ENCODE peak calls at places on chromosomes 3 and 15, in eight cellular contexts. E is RPMI8226; S is left ventricle myocardium inferior; R is fibroblast of mammary gland; C is GM18507; H is GM13976; G is iris pigment epithelial cell; P is activated T-helper 9 cell treated with anti-CD3 and anti-CD28 coated beads, Interleukin-2, amount 50 U/mL, for 16 hours. A is an unnamed sample.

GRCh38 chr3:7280318-7280717 is 419.4 kb downstream of the GRM7 start:
- DNase-seq in H (no peak), R (no peak), G (no peak), S (no peak), C (no peak), P (no peak), E (no peak), A (no peak)

GRCh38 chr3:100521439-100521845 is 29.0 kb downstream of the TMEM45A start:
- DNase-seq in G (no peak), C (no peak), H (no peak), S (no peak), E (no peak), R (no peak), P (no peak), A (no peak)

GRCh38 chr3:107684431-107684925 is 161.7 kb downstream of the BBX start:
- DNase-seq in E (no peak), C (no peak), G (peak; percentile 39), R (no peak), H (no peak), S (no peak), P (no peak), A (no peak)

GRCh38 chr15:44468713-44469385 is 41.4 kb downstream of the CTDSPL2 start:
- DNase-seq in G (peak; percentile 79), H (no peak), R (peak; percentile 82), S (no peak), P (no peak), C (no peak), E (no peak), A (no peak)

GRCh38 chr3:167735233-167736107 is at the start of gene SERPINI1:
- DNase-seq in E (peak; percentile 98), P (peak; percentile 63), R (peak; percentile 88), S (peak; percentile 87), H (peak; percentile 69), C (peak; percentile 38), G (peak; percentile 90), A (peak; percentile 19)

GRCh38 chr15:59814409-59814808 is 125.3 kb upstream of the BNIP2 start:
- DNase-seq in H (no peak), P (no peak), S (no peak), C (no peak), E (no peak), G (no peak), R (no peak), A (no peak)

GRCh38 chr15:34203936-34204335 is 6.0 kb downstream of the KATNBL1 start:
- DNase-seq in R (no peak), G (no peak), H (no peak), E (no peak), P (no peak), C (no peak), S (no peak), A (no peak)

GRCh38 chr15:31606261-31606669 is 279.6 kb downstream of the KLF13 start:
- DNase-seq in R (peak; percentile 64), E (no peak), H (no peak), G (peak; percentile 8), C (no peak), S (no peak), P (no peak), A (no peak)

GRCh38 chr3:171462224-171462623 is 2.0 kb upstream of the TNIK start:
- DNase-seq in R (no peak), H (peak; percentile 56), E (no peak), G (no peak), C (no peak), P (no peak), S (no peak), A (no peak)

GRCh38 chr3:50885491-50885890 is 210.8 kb downstream of the DOCK3 start:
- DNase-seq in P (no peak), H (no peak), S (no peak), C (no peak), R (no peak), E (no peak), G (no peak), A (no peak)

GRCh38 chr3:196486263-196486662 is 17.3 kb downstream of the RNF168 start:
- DNase-seq in R (peak; percentile 8), H (no peak), C (no peak), P (no peak), S (no peak), G (no peak), E (no peak), A (no peak)

GRCh38 chr3:157094751-157095480 is 65.0 kb downstream of the CCNL1 start:
- DNase-seq in H (no peak), R (no peak), S (no peak), P (no peak), G (peak; percentile 65), C (no peak), E (no peak), A (no peak)

GRCh38 chr15:49242820-49243219 is 72.8 kb downstream of the GALK2 start:
- DNase-seq in E (no peak), R (peak; percentile 93), G (peak; percentile 93), H (no peak), C (no peak), S (no peak), P (no peak), A (no peak)

GRCh38 chr3:116314476-116314875 is 130.8 kb downstream of the LSAMP start:
- DNase-seq in E (no peak), H (no peak), S (no peak), R (no peak), C (no peak), G (no peak), P (no peak), A (no peak)

GRCh38 chr3:10774129-10774670 is 41.8 kb upstream of the SLC6A11 start:
- DNase-seq in G (no peak), S (no peak), R (no peak), H (no peak), P (no peak), E (no peak), C (no peak), A (no peak)

GRCh38 chr15:70775160-70775559 is 11.8 kb upstream of the UACA start:
- DNase-seq in R (peak; percentile 91), C (no peak), G (peak; percentile 87), S (no peak), E (no peak), P (no peak), H (no peak), A (no peak)

GRCh38 chr15:60758961-60759729 is 280.2 kb upstream of the ICE2 start:
- DNase-seq in H (no peak), E (no peak), P (no peak), G (peak; percentile 97), S (no peak), R (peak; percentile 99), C (no peak), A (no peak)

GRCh38 chr15:31440754-31441298 is 114.2 kb downstream of the KLF13 start:
- DNase-seq in P (peak; percentile 32), H (peak; percentile 58), G (peak; percentile 46), R (peak; percentile 56), E (no peak), S (peak; percentile 67), C (no peak), A (no peak)

A was measured in GM19239.